ENCODE peak calls at places on chromosome 17, in ten cellular contexts. Y, X, S, O, K, D, M, P, R and C are unnamed samples.

GRCh38 chr17:72587773-72588511 is 467.1 kb downstream of the SOX9 start:
- DNase-seq in Y (peak; percentile 59), X (no peak), S (peak; percentile 31), O (no peak), K (no peak), D (no peak), M (peak; percentile 80), P (no peak), R (no peak), C (no peak)

GRCh38 chr17:36089888-36090836 is at the start of gene CCL3:
- DNase-seq in Y (no peak), X (no peak), S (peak; percentile 54), O (no peak), K (no peak), D (no peak), M (peak; percentile 15), P (no peak), R (no peak), C (no peak)

GRCh38 chr17:82859431-82860403 is 19.9 kb upstream of the ZNF750 start:
- DNase-seq in Y (no peak), X (no peak), S (peak; percentile 89), O (peak; percentile 59), K (no peak), D (peak; percentile 41), M (no peak), P (peak; percentile 14), R (no peak), C (no peak)

GRCh38 chr17:18267927-18268711 is 7.7 kb downstream of the MIEF2 start:
- DNase-seq in Y (no peak), X (no peak), S (no peak), O (peak; percentile 64), K (no peak), D (no peak), M (peak; percentile 48), P (no peak), R (no peak), C (no peak)

GRCh38 chr17:78185981-78186688 is 717 bp downstream of the TK1 start:
- DNase-seq in Y (no peak), X (no peak), S (no peak), O (peak; percentile 34), K (no peak), D (peak; percentile 73), M (no peak), P (no peak), R (no peak), C (no peak)

GRCh38 chr17:21548236-21548635 is 144.1 kb upstream of the KCNJ18 start:
- DNase-seq in Y (no peak), X (no peak), S (no peak), O (no peak), K (no peak), D (no peak), M (no peak), P (no peak), R (no peak), C (no peak)

GRCh38 chr17:78390241-78391050 is 12.0 kb downstream of the PGS1 start:
- DNase-seq in Y (no peak), X (peak; percentile 96), S (no peak), O (peak; percentile 96), K (no peak), D (peak; percentile 59), M (peak; percentile 61), P (no peak), R (no peak), C (no peak)

GRCh38 chr17:55926276-55926995 is 175.6 kb downstream of the PCTP start:
- DNase-seq in Y (no peak), X (no peak), S (no peak), O (no peak), K (no peak), D (no peak), M (no peak), P (no peak), R (no peak), C (no peak)

GRCh38 chr17:40645932-40646331 is 1.7 kb downstream of the SMARCE1 start:
- DNase-seq in Y (no peak), X (no peak), S (no peak), O (no peak), K (no peak), D (no peak), M (no peak), P (no peak), R (no peak), C (no peak)

DNA sequence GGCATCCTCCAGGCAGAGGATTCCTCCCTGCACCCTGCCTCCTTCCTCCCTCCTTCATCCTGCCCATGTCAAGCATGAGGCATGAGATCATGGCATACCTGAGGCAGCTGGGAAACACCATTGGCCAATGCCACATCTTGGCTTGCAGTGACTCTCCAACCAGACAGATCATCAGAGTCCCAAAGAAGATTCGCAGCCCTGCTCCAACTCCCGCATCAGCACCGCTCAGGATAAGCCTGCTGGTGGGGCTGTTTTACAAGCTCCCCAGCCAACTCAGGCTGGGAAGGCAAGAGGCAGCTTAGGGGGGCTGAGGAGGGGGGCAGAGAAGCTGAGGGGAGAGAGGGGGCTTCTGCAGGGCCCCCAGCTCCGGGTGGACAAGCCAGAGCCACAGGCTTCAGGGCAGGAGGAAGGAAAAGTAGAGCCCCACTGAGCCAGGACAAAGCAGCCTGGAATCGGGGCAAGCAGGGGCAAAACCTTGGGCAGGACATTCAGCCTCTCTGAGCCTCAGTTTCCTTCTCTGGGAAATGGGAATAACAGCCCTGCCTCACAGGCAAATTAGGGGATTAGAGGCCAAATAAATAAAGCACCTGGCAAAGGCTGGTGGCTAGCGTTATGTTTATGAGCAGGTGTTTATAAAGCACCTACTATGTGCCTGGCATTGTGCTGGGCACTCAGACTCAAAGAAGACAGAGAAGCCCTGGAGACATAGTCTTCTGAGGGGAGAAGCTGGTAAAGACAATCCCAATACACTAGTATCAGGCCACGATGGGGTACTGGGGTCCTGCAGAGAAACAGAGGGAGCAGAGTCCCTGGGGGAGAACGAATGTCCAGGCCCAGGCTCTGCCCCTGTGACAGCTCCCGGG is 88.1 kb downstream of the GOSR1 start:
- DNase-seq in Y (no peak), X (no peak), S (no peak), O (no peak), K (no peak), D (no peak), M (peak; percentile 52), P (no peak), R (no peak), C (no peak)
- TF ChIP-seq CTCF in Y (no peak), X (no peak), S (no peak), O (no peak), K (no peak), D (no peak), M (peak; percentile 32), P (no peak), R (no peak), C (peak; percentile 27)

DNA sequence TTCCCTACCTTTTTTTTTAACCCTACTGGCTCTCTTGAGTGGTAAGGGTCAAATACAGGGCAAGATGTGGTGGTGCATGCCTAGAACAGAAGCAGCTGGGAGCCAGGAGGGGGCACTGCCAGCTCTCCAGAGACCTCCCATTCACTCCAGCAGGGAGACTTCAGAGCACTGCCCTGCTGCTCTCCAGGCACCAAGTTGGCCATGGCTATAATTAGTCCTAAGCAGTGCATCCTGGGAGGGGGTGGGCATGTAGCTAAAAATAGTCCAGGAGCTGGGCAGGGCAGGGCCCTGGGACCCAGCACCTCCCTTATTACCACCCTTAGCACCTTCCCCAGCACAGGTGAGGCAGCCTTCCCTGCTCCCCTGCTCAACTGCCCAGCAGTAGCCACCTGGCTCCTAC is 3.5 kb downstream of the CORO6 start:
- DNase-seq in Y (no peak), X (no peak), S (no peak), O (peak; percentile 71), K (no peak), D (no peak), M (peak; percentile 34), P (no peak), R (no peak), C (no peak)
- TF ChIP-seq CTCF in Y (no peak), X (peak; percentile 49), S (no peak), O (peak; percentile 30), K (no peak), D (peak; percentile 29), M (peak; percentile 59), P (peak; percentile 22), R (no peak), C (peak; percentile 62)

DNA sequence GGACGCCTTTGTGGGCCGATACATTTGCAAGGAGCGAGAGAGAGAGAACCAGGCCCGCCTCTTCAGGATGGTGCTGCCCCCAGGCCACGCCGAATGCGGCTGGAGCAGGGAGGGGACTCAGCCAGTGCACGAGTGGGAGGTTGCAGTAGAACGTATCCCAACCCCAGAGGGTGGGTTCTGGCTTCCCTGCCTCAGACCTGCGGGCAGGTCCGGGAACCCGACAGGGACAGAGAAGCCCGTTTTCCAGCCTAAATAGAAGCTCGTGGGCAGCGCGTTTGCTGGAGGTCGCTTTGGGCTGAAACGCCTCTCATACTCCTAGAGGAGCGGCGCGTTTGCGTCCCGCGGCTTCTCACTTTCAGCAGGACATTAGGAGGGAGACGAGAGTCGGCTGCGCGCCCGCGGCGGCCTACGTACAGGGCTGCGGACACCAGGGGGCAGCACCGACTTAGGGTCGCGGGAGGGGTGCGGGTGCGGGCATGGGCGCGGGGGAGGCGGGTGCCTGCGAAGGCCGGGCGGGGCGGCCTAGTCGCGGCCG is 11.0 kb downstream of the TBX2 start:
- DNase-seq in Y (no peak), X (no peak), S (peak; percentile 75), O (peak; percentile 96), K (no peak), D (no peak), M (peak; percentile 53), P (peak; percentile 88), R (peak; percentile 78), C (peak; percentile 81)
- TF ChIP-seq CTCF in Y (no peak), X (peak; percentile 49), S (peak; percentile 30), O (peak; percentile 46), K (no peak), D (no peak), M (peak; percentile 74), P (peak; percentile 66), R (peak; percentile 24), C (peak; percentile 67)

GRCh38 chr17:51710289-51710979 is 448.1 kb downstream of the CA10 start:
- DNase-seq in Y (no peak), X (no peak), S (no peak), O (no peak), K (no peak), D (no peak), M (no peak), P (no peak), R (no peak), C (no peak)

GRCh38 chr17:51706098-51706497 is 445.8 kb downstream of the UTP18 start:
- DNase-seq in Y (no peak), X (no peak), S (no peak), O (no peak), K (no peak), D (no peak), M (no peak), P (no peak), R (no peak), C (no peak)

GRCh38 chr17:51707216-51707615 is 446.9 kb downstream of the UTP18 start:
- DNase-seq in Y (peak; percentile 59), X (no peak), S (no peak), O (no peak), K (no peak), D (no peak), M (peak; percentile 47), P (no peak), R (no peak), C (no peak)

GRCh38 chr17:51709867-51710266 is 448.6 kb downstream of the CA10 start:
- DNase-seq in Y (no peak), X (no peak), S (no peak), O (no peak), K (no peak), D (no peak), M (no peak), P (no peak), R (no peak), C (no peak)

DNA sequence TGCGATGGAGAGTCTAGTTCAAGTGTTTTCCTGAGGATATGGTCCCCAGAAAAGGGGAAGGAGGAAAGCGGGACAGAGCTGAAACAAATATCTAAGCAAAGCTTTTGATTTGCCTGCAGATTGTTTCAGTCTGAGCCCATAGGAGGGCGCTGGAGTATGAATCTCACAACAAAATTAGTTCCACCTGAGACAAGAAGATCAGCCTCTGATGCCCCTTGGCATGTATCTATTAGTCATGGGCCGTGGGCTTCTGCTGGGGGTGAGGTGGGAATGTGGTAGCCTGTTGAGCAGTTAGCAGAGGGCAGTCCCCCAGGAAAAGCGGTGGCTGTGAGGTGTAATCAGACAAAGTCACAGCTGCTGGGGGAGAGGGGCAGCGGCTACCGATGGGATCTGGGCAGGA is 446.9 kb downstream of the CA10 start:
- DNase-seq in Y (no peak), X (no peak), S (no peak), O (no peak), K (no peak), D (no peak), M (no peak), P (no peak), R (no peak), C (no peak)
- TF ChIP-seq CTCF in Y (no peak), X (no peak), S (no peak), O (no peak), K (no peak), D (no peak), M (peak; percentile 7), P (no peak), R (no peak), C (peak; percentile 15)